ENCODE peak calls at places on chromosomes 7 and 10, in five cellular contexts. One of them, this sample, is unnamed.

GRCh38 chr7:142248166-142249160 is 9.4 kb downstream of the PRSS58 start:
- DNase-seq in GM12878: no peak
- DNase-seq in HEK293T: no peak
- DNase-seq in K562: no peak
- DNase-seq in SK-N-SH: no peak
- DNase-seq in this sample: no peak

GRCh38 chr10:35352508-35352907 is 16.2 kb downstream of the CCNY start:
- DNase-seq in GM12878: no peak
- DNase-seq in HEK293T: no peak
- DNase-seq in K562: no peak
- DNase-seq in SK-N-SH: no peak
- DNase-seq in this sample: no peak

GRCh38 chr7:159094030-159094740 is 50.5 kb downstream of the VIPR2 start:
- DNase-seq in GM12878: no peak
- DNase-seq in HEK293T: no peak
- DNase-seq in K562: no peak
- DNase-seq in SK-N-SH: no peak
- DNase-seq in this sample: no peak

GRCh38 chr10:27801171-27801785 is 55.7 kb upstream of the MKX start:
- DNase-seq in GM12878: no peak
- DNase-seq in HEK293T: no peak
- DNase-seq in K562: no peak
- DNase-seq in SK-N-SH: no peak
- DNase-seq in this sample: no peak

GRCh38 chr10:4485611-4486010 is 340.4 kb upstream of the AKR1E2 start:
- DNase-seq in GM12878: no peak
- DNase-seq in HEK293T: no peak
- DNase-seq in K562: no peak
- DNase-seq in SK-N-SH: no peak
- DNase-seq in this sample: no peak

GRCh38 chr10:111551001-111551400 is 474.2 kb downstream of the ADRA2A start:
- DNase-seq in GM12878: no peak
- DNase-seq in HEK293T: no peak
- DNase-seq in K562: no peak
- DNase-seq in SK-N-SH: no peak
- DNase-seq in this sample: no peak

GRCh38 chr7:101085000-101085948 is at the start of gene TRIM56:
- DNase-seq in GM12878: peak
- DNase-seq in HEK293T: peak
- DNase-seq in K562: peak
- DNase-seq in SK-N-SH: peak
- DNase-seq in this sample: peak

GRCh38 chr7:34158754-34159153 is 253.4 kb downstream of the BMPER start:
- DNase-seq in GM12878: no peak
- DNase-seq in HEK293T: peak
- DNase-seq in K562: no peak
- DNase-seq in SK-N-SH: peak
- DNase-seq in this sample: peak

GRCh38 chr10:107814865-107815487 is 650.5 kb upstream of the SORCS1 start:
- DNase-seq in GM12878: peak
- DNase-seq in HEK293T: peak
- DNase-seq in K562: no peak
- DNase-seq in SK-N-SH: peak
- DNase-seq in this sample: peak

GRCh38 chr10:95391570-95392249 is 100.9 kb upstream of the PDLIM1 start:
- DNase-seq in GM12878: no peak
- DNase-seq in HEK293T: peak
- DNase-seq in K562: peak
- DNase-seq in SK-N-SH: no peak
- DNase-seq in this sample: no peak

GRCh38 chr7:503046-503574 is 16.5 kb downstream of the PDGFA start:
- DNase-seq in GM12878: no peak
- DNase-seq in HEK293T: no peak
- DNase-seq in K562: no peak
- DNase-seq in SK-N-SH: no peak
- DNase-seq in this sample: no peak

GRCh38 chr7:139081584-139081983 is 27.9 kb downstream of the ZC3HAV1 start:
- DNase-seq in GM12878: no peak
- DNase-seq in HEK293T: no peak
- DNase-seq in K562: no peak
- DNase-seq in SK-N-SH: no peak
- DNase-seq in this sample: no peak

GRCh38 chr7:129493555-129493954 is 8.8 kb upstream of the SMKR1 start:
- DNase-seq in GM12878: no peak
- DNase-seq in HEK293T: no peak
- DNase-seq in K562: no peak
- DNase-seq in SK-N-SH: no peak
- DNase-seq in this sample: no peak

GRCh38 chr7:5361446-5362155 is 62.0 kb downstream of the TNRC18 start:
- DNase-seq in GM12878: no peak
- DNase-seq in HEK293T: no peak
- DNase-seq in K562: no peak
- DNase-seq in SK-N-SH: no peak
- DNase-seq in this sample: no peak

GRCh38 chr7:66503551-66504031 is 125.1 kb upstream of the KCTD7 start:
- DNase-seq in GM12878: no peak
- DNase-seq in HEK293T: no peak
- DNase-seq in K562: no peak
- DNase-seq in SK-N-SH: no peak
- DNase-seq in this sample: no peak

GRCh38 chr10:87817291-87817872 is 644 bp downstream of the ATAD1 start:
- DNase-seq in GM12878: no peak
- DNase-seq in HEK293T: no peak
- DNase-seq in K562: no peak
- DNase-seq in SK-N-SH: no peak
- DNase-seq in this sample: peak

GRCh38 chr10:74929197-74929596 is 102.8 kb downstream of the KAT6B start:
- DNase-seq in GM12878: no peak
- DNase-seq in HEK293T: no peak
- DNase-seq in K562: no peak
- DNase-seq in SK-N-SH: no peak
- DNase-seq in this sample: no peak

GRCh38 chr10:11225935-11226334 is 208.3 kb downstream of the CELF2 start:
- DNase-seq in GM12878: no peak
- DNase-seq in HEK293T: no peak
- DNase-seq in K562: peak
- DNase-seq in SK-N-SH: no peak
- DNase-seq in this sample: no peak

GRCh38 chr7:17863815-17864159 is 76.5 kb downstream of the SNX13 start:
- DNase-seq in GM12878: no peak
- DNase-seq in HEK293T: no peak
- DNase-seq in K562: no peak
- DNase-seq in SK-N-SH: no peak
- DNase-seq in this sample: no peak

GRCh38 chr7:44735403-44736165 is 13.1 kb upstream of the ZMIZ2 start:
- DNase-seq in GM12878: peak
- DNase-seq in HEK293T: no peak
- DNase-seq in K562: no peak
- DNase-seq in SK-N-SH: no peak
- DNase-seq in this sample: peak

GRCh38 chr10:3865565-3865964 is 80.6 kb upstream of the KLF6 start:
- DNase-seq in GM12878: no peak
- DNase-seq in HEK293T: no peak
- DNase-seq in K562: no peak
- DNase-seq in SK-N-SH: no peak
- DNase-seq in this sample: no peak

GRCh38 chr7:41097501-41097900 is 605.4 kb downstream of the INHBA start:
- DNase-seq in GM12878: no peak
- DNase-seq in HEK293T: no peak
- DNase-seq in K562: no peak
- DNase-seq in SK-N-SH: no peak
- DNase-seq in this sample: no peak

GRCh38 chr10:116110736-116111135 is 162.3 kb downstream of the GFRA1 start:
- DNase-seq in GM12878: no peak
- DNase-seq in HEK293T: no peak
- DNase-seq in K562: no peak
- DNase-seq in SK-N-SH: no peak
- DNase-seq in this sample: no peak

GRCh38 chr10:50373821-50374501 is 122.6 kb upstream of the ASAH2 start:
- DNase-seq in GM12878: no peak
- DNase-seq in HEK293T: no peak
- DNase-seq in K562: no peak
- DNase-seq in SK-N-SH: no peak
- DNase-seq in this sample: no peak

GRCh38 chr7:64907641-64908326 is 4.7 kb downstream of the ZNF273 start:
- DNase-seq in GM12878: no peak
- DNase-seq in HEK293T: no peak
- DNase-seq in K562: no peak
- DNase-seq in SK-N-SH: peak
- DNase-seq in this sample: peak

GRCh38 chr7:117645456-117646181 is 165.8 kb downstream of the CFTR start:
- DNase-seq in GM12878: no peak
- DNase-seq in HEK293T: no peak
- DNase-seq in K562: no peak
- DNase-seq in SK-N-SH: no peak
- DNase-seq in this sample: no peak

GRCh38 chr10:114970515-114970914 is 32.5 kb downstream of the TRUB1 start:
- DNase-seq in GM12878: no peak
- DNase-seq in HEK293T: no peak
- DNase-seq in K562: no peak
- DNase-seq in SK-N-SH: no peak
- DNase-seq in this sample: no peak

GRCh38 chr10:9254353-9254752 is 1199.9 kb downstream of the GATA3 start:
- DNase-seq in GM12878: no peak
- DNase-seq in HEK293T: no peak
- DNase-seq in K562: no peak
- DNase-seq in SK-N-SH: no peak
- DNase-seq in this sample: no peak

GRCh38 chr7:150631866-150632864 is at the start of gene GIMAP6:
- DNase-seq in GM12878: peak
- DNase-seq in HEK293T: no peak
- DNase-seq in K562: no peak
- DNase-seq in SK-N-SH: no peak
- DNase-seq in this sample: no peak

GRCh38 chr10:29734640-29734979 is 99.8 kb upstream of the SVIL start:
- DNase-seq in GM12878: no peak
- DNase-seq in HEK293T: no peak
- DNase-seq in K562: no peak
- DNase-seq in SK-N-SH: no peak
- DNase-seq in this sample: no peak

GRCh38 chr10:29731760-29732159 is 97.0 kb upstream of the SVIL start:
- DNase-seq in GM12878: no peak
- DNase-seq in HEK293T: no peak
- DNase-seq in K562: no peak
- DNase-seq in SK-N-SH: no peak
- DNase-seq in this sample: no peak

GRCh38 chr10:29734980-29735627 is 100.3 kb upstream of the SVIL start:
- DNase-seq in GM12878: no peak
- DNase-seq in HEK293T: peak
- DNase-seq in K562: no peak
- DNase-seq in SK-N-SH: peak
- DNase-seq in this sample: no peak

GRCh38 chr10:29732918-29733317 is 98.1 kb upstream of the SVIL start:
- DNase-seq in GM12878: no peak
- DNase-seq in HEK293T: no peak
- DNase-seq in K562: no peak
- DNase-seq in SK-N-SH: no peak
- DNase-seq in this sample: no peak

GRCh38 chr10:29733323-29733722 is 98.6 kb upstream of the SVIL start:
- DNase-seq in GM12878: no peak
- DNase-seq in HEK293T: no peak
- DNase-seq in K562: no peak
- DNase-seq in SK-N-SH: no peak
- DNase-seq in this sample: no peak
- TF ChIP-seq FOXM1 in GM12878: no peak
- TF ChIP-seq FOXM1 in HEK293T: no peak
- TF ChIP-seq FOXM1 in K562: no peak
- TF ChIP-seq FOXM1 in SK-N-SH: no peak
- TF ChIP-seq FOXM1 in this sample: no peak

GRCh38 chr7:158078161-158078910 is 509.3 kb downstream of the PTPRN2 start:
- DNase-seq in GM12878: no peak
- DNase-seq in HEK293T: no peak
- DNase-seq in K562: no peak
- DNase-seq in SK-N-SH: peak
- DNase-seq in this sample: no peak
- TF ChIP-seq FOXM1 in GM12878: no peak
- TF ChIP-seq FOXM1 in HEK293T: no peak
- TF ChIP-seq FOXM1 in K562: no peak
- TF ChIP-seq FOXM1 in SK-N-SH: no peak
- TF ChIP-seq FOXM1 in this sample: no peak

DNA sequence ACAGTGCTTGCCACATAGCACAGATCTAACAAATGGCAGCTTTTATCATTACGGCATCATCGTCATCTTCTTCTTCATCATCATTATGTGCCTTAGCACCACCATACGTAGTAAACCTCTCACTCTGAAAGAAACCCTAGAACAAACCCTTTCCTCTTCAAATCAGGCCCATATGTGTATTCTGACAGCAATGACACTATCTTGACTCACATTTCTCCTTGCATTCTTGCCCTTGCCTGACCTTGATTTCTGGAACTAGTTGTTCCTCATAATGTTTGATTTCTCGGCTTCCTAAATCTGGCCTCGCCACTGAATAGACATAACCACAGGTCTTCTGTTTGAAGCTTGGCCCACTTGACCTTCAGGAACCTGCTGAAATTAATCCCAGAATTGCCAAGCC is 115.3 kb downstream of the DGKI start:
- DNase-seq in GM12878: no peak
- DNase-seq in HEK293T: no peak
- DNase-seq in K562: no peak
- DNase-seq in SK-N-SH: no peak
- DNase-seq in this sample: no peak
- TF ChIP-seq FOXM1 in GM12878: no peak
- TF ChIP-seq FOXM1 in HEK293T: no peak
- TF ChIP-seq FOXM1 in K562: no peak
- TF ChIP-seq FOXM1 in SK-N-SH: no peak
- TF ChIP-seq FOXM1 in this sample: no peak

GRCh38 chr7:16627236-16627635 is 18.3 kb downstream of the ANKMY2 start:
- DNase-seq in GM12878: no peak
- DNase-seq in HEK293T: no peak
- DNase-seq in K562: no peak
- DNase-seq in SK-N-SH: no peak
- DNase-seq in this sample: no peak
- TF ChIP-seq FOXM1 in GM12878: no peak
- TF ChIP-seq FOXM1 in HEK293T: no peak
- TF ChIP-seq FOXM1 in K562: no peak
- TF ChIP-seq FOXM1 in SK-N-SH: no peak
- TF ChIP-seq FOXM1 in this sample: no peak

DNA sequence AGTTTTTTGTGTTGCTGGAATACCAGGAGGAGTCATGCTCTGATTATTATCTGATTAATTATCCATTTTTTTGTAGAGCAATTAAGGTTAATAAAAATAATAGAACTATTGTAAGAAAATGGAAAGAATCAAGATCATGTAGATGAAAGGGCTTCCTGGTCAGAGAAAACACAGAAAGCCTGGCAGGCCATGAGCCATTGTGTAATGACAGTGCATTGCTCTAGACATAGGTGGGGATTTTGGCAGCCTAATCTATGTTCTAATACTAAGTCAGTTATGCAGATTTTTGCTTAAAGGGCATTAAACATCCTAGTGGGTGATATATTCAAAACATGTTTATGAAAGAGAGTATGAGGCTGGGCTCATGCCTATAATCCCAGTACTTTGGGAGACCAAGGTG is 198.2 kb downstream of the PPP1R9A start:
- DNase-seq in GM12878: no peak
- DNase-seq in HEK293T: no peak
- DNase-seq in K562: no peak
- DNase-seq in SK-N-SH: no peak
- DNase-seq in this sample: no peak
- TF ChIP-seq FOXM1 in GM12878: no peak
- TF ChIP-seq FOXM1 in HEK293T: no peak
- TF ChIP-seq FOXM1 in K562: no peak
- TF ChIP-seq FOXM1 in SK-N-SH: no peak
- TF ChIP-seq FOXM1 in this sample: no peak